ENCODE peak calls at places on chromosomes 4 and X, in four cellular contexts. O is tibial nerve, Q is left ventricle myocardium inferior, G is HCT116. Y is an unnamed sample. For H3K4me1 and H3K36me3, the result is how much of the 10 kb centered on the place peaks cover.

GRCh38 chr4:148574502-148574901 is 132.3 kb upstream of the NR3C2 start:
- DNase-seq in Q (no peak), O (no peak), G (no peak), Y (no peak)

GRCh38 chrX:8636442-8636841 is 95.5 kb downstream of the ANOS1 start:
- DNase-seq in Q (no peak), O (no peak), G (no peak), Y (no peak)

GRCh38 chr4:20847124-20847747 is 147.0 kb downstream of the PACRGL start:
- DNase-seq in G (no peak), O (no peak), Q (no peak), Y (no peak)

GRCh38 chr4:102497986-102498385 is 3.2 kb upstream of the NFKB1 start:
- DNase-seq in O (no peak), Q (no peak), G (no peak), Y (no peak)

GRCh38 chrX:153576961-153577360 is 22.0 kb downstream of the CCNQ start:
- DNase-seq in Q (no peak), G (no peak), O (no peak), Y (no peak)

GRCh38 chr4:53914313-53915016 is 149.9 kb downstream of the CHIC2 start:
- DNase-seq in O (no peak), G (no peak), Q (no peak), Y (no peak)

GRCh38 chr4:48018112-48018511 is 1.5 kb downstream of the NIPAL1 start:
- DNase-seq in Q (no peak), G (no peak), O (no peak), Y (no peak)

GRCh38 chrX:154370300-154370881 is 4.0 kb downstream of the FLNA start:
- DNase-seq in G (no peak), Q (peak), O (no peak), Y (no peak)

GRCh38 chr4:184752496-184753275 is 18.8 kb upstream of the CENPU start:
- DNase-seq in G (no peak), Q (no peak), O (no peak), Y (no peak)

GRCh38 chr4:186887211-186887785 is 163.6 kb upstream of the FAT1 start:
- DNase-seq in G (no peak), Q (no peak), O (no peak), Y (no peak)

GRCh38 chr4:139767168-139767567 is 101.5 kb downstream of the MGST2 start:
- DNase-seq in G (no peak), Q (no peak), O (no peak), Y (no peak)

GRCh38 chr4:155974476-155974749 is 20.7 kb upstream of the CTSO start:
- DNase-seq in G (no peak), Q (no peak), O (no peak), Y (no peak)

DNA sequence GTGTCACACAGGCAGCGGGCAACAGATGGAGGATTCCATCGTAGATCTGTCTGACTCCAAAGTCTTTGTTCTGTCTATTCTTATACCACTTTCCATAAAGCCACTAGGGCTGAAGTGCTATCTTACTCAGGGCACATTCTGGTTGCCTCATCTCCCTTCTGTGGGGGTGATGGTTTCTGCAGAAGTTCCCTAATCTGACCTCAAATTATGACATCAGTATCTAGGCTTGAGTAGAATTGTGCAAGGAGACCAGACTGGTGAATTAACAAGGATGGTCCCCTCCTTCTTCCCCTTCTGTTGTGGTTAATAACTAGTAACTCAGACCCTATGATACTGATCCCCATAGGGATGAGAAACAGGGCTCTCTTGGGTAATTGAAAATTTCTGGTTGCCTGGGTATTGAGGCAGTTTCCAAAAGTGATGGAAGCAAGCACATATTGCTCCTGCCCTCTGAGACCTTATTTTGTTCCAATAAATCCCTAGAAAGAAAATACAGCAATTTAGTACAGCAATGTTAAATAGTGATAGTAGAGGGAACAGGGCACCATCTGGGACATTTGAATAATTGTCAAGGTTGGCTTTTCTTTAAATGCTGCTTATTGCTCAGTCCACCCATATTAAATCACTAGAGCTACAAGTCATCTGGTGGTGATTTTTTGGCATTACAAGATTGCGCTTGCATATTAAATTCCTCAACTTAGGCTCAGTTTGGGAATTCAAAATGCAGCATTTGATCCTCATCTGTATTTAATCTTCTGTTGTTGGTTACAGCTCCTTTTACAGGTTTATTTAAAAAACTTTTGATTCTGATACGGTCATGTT is 57.3 kb upstream of the AP1S2 start:
- DNase-seq in G (no peak), Q (no peak), O (no peak), Y (no peak)
- TF ChIP-seq CTCF in G (no peak), Q (no peak), O (no peak), Y (no peak)

DNA sequence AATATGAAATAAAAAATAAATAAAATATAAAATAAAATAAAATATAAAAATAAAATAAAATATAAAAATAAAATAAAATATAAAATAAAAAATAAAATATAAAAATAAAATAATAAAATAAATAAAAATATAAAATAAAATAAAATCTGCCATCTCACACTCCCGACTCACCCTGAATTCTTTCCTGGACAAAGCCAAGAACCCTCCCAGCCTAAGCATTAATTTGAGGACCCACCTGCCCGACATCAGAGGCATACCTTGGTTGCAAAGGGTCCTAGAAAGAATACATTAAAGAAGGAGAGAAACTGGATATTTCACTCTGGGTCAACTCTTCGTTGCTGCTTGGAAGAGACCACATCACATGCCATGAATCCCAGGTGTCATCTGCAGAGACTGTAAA is 138.3 kb downstream of the CRLF2 start:
- DNase-seq in O (no peak), G (no peak), Q (no peak), Y (no peak)
- H3K4me1 ChIP-seq in O (under half), G (under half), Q (under half), Y (under half)

DNA sequence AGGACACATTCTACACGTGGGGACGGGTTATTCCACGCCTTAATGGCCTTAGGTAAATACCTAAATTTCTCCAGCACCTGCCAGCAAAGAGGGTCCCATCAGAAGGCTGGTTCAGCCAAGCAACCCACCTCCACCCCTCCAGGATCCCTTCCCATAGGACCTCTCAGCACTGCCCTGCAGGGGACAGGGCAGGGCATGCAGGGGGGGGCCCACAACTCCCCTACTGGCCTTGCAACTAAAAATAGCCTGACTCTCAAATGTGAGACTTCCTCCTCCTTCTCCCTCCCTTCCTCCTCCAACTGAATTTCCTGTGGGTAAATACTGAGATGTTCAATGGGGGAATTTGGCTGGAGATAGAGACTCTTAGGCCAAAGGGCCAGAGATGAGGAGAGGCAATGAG is 6.3 kb downstream of the LAS1L start:
- DNase-seq in O (no peak), G (no peak), Q (no peak), Y (no peak)
- H3K36me3 ChIP-seq in O (under half), G (under half), Q (under half), Y (under half)

GRCh38 chr4:174170091-174170490 is 113.4 kb downstream of the FBXO8 start:
- DNase-seq in Q (no peak), G (no peak), O (no peak), Y (no peak)
- TF ChIP-seq CTCF in Q (no peak), G (no peak), O (no peak), Y (no peak)

DNA sequence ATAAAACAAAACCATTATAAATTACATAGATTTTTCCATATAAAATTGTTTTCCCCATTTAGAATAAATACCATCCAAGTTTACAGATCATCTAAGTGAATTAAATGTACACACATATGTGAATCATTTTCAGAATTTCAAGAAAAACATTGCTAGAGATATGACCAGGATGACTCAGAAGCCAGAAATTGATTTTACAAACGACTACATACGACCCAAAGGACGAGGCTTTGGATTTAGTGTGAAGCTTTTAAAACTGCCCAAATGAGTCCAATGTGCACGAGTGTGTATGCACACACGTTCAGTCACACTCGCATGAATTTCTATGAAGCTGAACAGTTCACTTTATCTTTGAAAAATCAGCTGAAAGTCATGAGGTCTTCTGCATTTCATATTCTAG is 37.9 kb downstream of the MFAP3L start:
- DNase-seq in O (no peak), G (no peak), Q (no peak), Y (no peak)
- H3K4me1 ChIP-seq in O (under half), G (under half), Q (under half), Y (under half)

DNA sequence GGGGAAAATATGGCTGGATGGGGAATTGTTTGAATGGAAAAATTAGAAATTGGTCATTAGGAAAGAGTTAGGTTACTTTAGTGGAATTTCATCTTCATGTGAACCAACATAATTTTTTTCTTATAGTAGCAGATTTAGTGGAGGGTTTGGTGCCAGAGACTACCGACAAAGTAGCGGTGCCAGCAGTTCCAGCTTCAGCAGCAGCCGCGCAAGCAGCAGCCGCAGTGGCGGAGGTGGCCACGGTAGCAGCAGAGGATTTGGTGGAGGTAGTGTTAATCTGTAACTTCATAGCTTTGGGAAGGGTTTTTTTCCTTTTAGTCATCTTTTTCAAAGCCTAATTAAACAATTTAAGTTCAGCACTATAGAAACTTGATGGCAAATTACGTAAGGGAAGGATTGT is 13.2 kb downstream of the DDX3X start:
- DNase-seq in G (no peak), O (no peak), Q (no peak), Y (no peak)
- H3K36me3 ChIP-seq in G (under half), O (under half), Q (half or more), Y (half or more)